ENCODE peak calls at places on chromosomes 13 and 19, in nine cellular contexts. K is AG04450; J is mesothelial cell of epicardium; S is activated B cell treated with CpG ODN at 0.5 μM for 24 hours; U is activated CD8-positive, alpha-beta T cell treated with anti-CD3 and anti-CD28 coated beads for 36 hours; N is sigmoid colon; I is cardiac muscle cell; E is H9; Q is WTC11. M is an unnamed sample.

GRCh38 chr13:39144941-39145533 is 106.8 kb downstream of the NHLRC3 start:
- DNase-seq in I (peak; percentile 56), S (no peak), N (peak; percentile 77), E (peak; percentile 51), Q (peak; percentile 53), J (no peak), K (peak; percentile 26), U (peak; percentile 50), M (peak; percentile 13)

GRCh38 chr19:870963-871401 is 11.5 kb downstream of the CFD start:
- DNase-seq in K (no peak), U (no peak), E (no peak), S (no peak), I (no peak), N (peak; percentile 87), J (no peak), Q (no peak), M (no peak)

GRCh38 chr13:41782086-41782485 is 178.8 kb downstream of the VWA8 start:
- DNase-seq in N (no peak), K (no peak), I (peak; percentile 15), E (no peak), U (no peak), J (no peak), Q (no peak), S (no peak), M (no peak)

GRCh38 chr19:9827325-9828238 is at the start of gene UBL5:
- DNase-seq in N (peak; percentile 94), I (peak; percentile 93), Q (peak; percentile 90), U (peak; percentile 92), S (peak; percentile 81), E (peak; percentile 94), K (no peak), J (peak; percentile 61), M (peak; percentile 69)

GRCh38 chr19:8361921-8362793 is 1.8 kb upstream of the ANGPTL4 start:
- DNase-seq in N (peak; percentile 99), J (peak; percentile 28), K (peak; percentile 94), E (no peak), S (no peak), Q (no peak), I (peak; percentile 89), U (peak; percentile 76), M (no peak)

GRCh38 chr19:10420444-10421239 is at the start of gene PDE4A:
- DNase-seq in U (peak; percentile 86), K (no peak), I (peak; percentile 61), J (no peak), N (no peak), S (peak; percentile 60), E (peak; percentile 57), Q (peak; percentile 64), M (no peak)

GRCh38 chr19:5882421-5882968 is 12.2 kb upstream of the FUT5 start:
- DNase-seq in Q (no peak), U (no peak), N (no peak), S (no peak), K (no peak), E (no peak), J (no peak), I (no peak), M (no peak)

GRCh38 chr13:93776936-93777335 is 550.3 kb downstream of the GPC6 start:
- DNase-seq in N (no peak), S (no peak), I (no peak), Q (no peak), K (peak; percentile 13), E (no peak), U (no peak), J (no peak), M (no peak)

GRCh38 chr13:109345433-109345941 is 440.9 kb downstream of the IRS2 start:
- DNase-seq in U (no peak), I (no peak), S (no peak), Q (no peak), J (no peak), N (no peak), K (no peak), E (no peak), M (no peak)

DNA sequence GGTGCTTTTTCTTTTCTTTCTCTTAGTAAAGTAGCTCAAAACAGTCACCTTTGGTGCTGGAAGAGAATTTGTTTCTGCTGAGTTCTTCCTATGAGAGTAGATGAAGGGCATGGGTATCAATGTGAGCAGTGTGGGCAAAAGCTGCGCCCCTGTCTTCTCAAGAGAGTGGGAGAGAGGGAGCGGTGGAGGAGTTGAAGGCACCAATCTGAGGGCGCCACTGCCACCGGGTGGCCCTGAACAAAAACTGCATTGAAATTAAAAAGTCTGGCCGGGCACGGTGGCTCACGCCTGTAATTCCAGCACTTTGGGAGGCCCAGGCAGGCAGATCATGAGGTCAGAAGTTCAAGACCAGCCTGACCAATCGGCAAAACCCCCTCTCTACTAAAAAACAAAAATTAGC is 28.7 kb upstream of the EPHX3 start:
- DNase-seq in Q (peak; percentile 34), U (peak; percentile 17), S (no peak), I (no peak), K (no peak), E (no peak), N (no peak), J (no peak), M (no peak)
- TF ChIP-seq CTCF in Q (no peak), U (peak; percentile 14), S (no peak), I (peak; percentile 27), K (peak; percentile 36), E (peak; percentile 44), N (no peak), J (no peak), M (peak; percentile 39)

GRCh38 chr19:58387338-58388174 is 487 bp downstream of the RPS5 start:
- DNase-seq in N (no peak), S (no peak), U (no peak), J (no peak), K (no peak), I (no peak), Q (no peak), E (no peak), M (no peak)
- TF ChIP-seq CTCF in N (no peak), S (no peak), U (no peak), J (no peak), K (no peak), I (peak; percentile 12), Q (no peak), E (peak; percentile 23), M (no peak)

DNA sequence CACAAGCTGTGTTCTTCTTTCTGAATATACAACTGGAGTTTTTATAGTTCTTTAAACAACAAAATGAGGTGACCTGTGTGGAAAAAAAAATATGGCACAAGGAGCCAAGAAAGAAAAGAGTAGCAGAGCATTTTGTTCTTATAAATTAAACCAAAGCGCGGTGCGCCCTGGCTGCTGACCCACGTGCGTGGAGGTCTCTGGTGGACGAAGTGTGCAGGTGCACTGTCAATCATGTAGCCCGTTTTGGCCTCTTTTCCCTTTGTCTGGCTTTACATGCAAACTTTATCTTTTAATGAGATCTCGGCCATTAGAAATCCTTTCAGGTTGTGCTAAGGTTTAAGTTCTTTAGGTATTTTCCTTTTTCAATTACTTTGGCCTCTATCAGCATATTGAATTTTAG is 443.8 kb upstream of the SLC10A2 start:
- DNase-seq in N (no peak), J (no peak), E (no peak), K (no peak), S (no peak), I (no peak), U (peak; percentile 2), Q (peak; percentile 11), M (no peak)
- TF ChIP-seq CTCF in N (no peak), J (no peak), E (peak; percentile 53), K (no peak), S (no peak), I (no peak), U (no peak), Q (peak; percentile 31), M (peak; percentile 15)

GRCh38 chr19:28727133-28727834 is 485.7 kb downstream of the UQCRFS1 start:
- DNase-seq in I (peak; percentile 66), E (peak; percentile 83), N (no peak), U (no peak), K (no peak), Q (peak; percentile 89), J (no peak), S (no peak), M (no peak)
- TF ChIP-seq CTCF in I (peak; percentile 59), E (no peak), N (no peak), U (no peak), K (peak; percentile 45), Q (no peak), J (no peak), S (no peak), M (no peak)

DNA sequence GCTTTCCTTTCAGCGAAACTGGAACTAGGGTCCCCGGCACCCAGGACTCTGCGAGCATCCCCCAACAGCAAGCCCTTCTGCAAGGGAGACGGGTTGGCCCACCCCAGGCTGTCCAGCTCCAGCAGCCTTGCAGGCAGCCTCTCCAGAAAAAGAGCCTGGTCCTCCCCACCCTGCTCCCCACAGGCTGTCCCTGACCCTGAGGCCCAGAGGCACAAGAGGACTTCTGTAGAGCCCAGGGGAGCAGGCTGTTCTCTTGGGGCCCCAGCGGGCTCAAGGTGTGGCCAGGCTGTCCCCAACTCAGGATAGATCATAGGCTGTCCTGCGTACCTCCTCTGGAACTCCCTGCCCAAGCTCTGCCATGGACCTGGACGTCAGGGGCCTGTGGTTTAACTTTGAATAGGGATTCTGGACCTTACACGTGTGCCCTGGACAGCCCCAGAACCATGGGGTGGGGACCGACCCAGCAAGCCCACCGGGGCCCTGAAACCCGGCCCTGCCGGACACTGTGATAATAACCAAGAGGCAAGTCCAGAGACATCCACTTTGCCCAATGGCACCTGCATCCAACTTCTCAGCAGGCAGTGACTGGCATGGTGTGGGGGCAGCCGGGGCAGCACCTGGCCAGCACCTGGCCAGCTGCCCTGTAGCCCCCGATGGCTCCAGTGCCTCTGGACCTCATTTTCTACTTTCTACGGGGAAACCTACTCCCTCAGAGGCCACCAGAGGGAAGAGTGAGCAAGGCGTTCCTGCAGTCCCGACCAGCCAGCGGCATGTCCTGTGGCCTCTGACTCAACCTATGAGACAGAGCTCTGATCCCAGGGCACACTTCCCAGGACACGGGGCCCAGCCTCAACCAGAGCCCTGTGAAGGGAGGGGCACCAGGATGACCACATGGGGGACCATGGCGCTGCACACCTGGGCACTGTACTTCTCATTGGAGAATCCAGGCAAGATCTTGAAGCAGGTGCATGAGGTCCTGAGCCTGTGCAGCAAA is 50.9 kb upstream of the TPM4 start:
- DNase-seq in K (peak; percentile 16), J (no peak), N (peak; percentile 55), E (peak; percentile 82), I (no peak), Q (peak; percentile 67), S (no peak), U (peak; percentile 9), M (no peak)
- TF ChIP-seq CTCF in K (peak; percentile 68), J (no peak), N (no peak), E (no peak), I (peak; percentile 61), Q (peak; percentile 19), S (no peak), U (no peak), M (peak; percentile 17)

DNA sequence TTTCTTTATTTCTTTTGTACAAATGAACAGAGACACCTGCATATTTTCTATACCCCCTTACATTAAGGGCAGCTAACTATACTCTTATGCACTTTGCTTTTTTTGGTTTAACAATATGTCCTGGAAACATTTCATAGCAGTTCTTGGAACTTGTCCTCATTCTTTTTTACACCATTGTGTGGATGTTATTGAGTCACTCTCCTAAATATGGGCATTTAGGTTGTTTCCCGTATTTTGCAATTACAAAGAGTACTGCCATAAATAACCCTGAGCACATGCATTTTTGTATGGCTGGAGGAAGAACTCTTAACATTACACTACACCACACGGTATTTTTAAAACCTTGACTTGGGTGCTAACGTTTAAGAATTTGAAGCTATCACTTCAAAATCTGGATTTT is 9.6 kb downstream of the ACP7 start:
- DNase-seq in N (no peak), S (no peak), K (peak; percentile 32), U (no peak), J (no peak), I (no peak), Q (no peak), E (no peak), M (no peak)
- TF ChIP-seq CTCF in N (no peak), S (no peak), K (no peak), U (no peak), J (no peak), I (no peak), Q (no peak), E (no peak), M (no peak)

M was measured in progenitor cell of endocrine pancreas.